ENCODE peak calls at places on chromosome 1, in ten cellular contexts. W is cardiac muscle cell, Y is tibial artery, S is aorta, K is tibial nerve, X is mucosa of descending colon, Z is breast epithelium, N is ovary, F is heart right ventricle, M is K562. H is an unnamed sample.

GRCh38 chr1:228697209-228698016 is 37.9 kb upstream of the RHOU start:
- DNase-seq in W (peak; percentile 98), Y (peak; percentile 91), S (peak; percentile 80), K (peak; percentile 91), X (peak; percentile 31), Z (peak; percentile 65), N (peak; percentile 69), F (peak; percentile 46), M (no peak), H (peak; percentile 74)

GRCh38 chr1:22365331-22366295 is 86.0 kb upstream of the ZBTB40 start:
- DNase-seq in W (no peak), Y (no peak), S (no peak), K (no peak), X (no peak), Z (no peak), N (no peak), F (no peak), M (no peak), H (no peak)

GRCh38 chr1:219550171-219550570 is 62.7 kb downstream of the ZC3H11B start:
- DNase-seq in W (no peak), Y (no peak), S (no peak), K (no peak), X (no peak), Z (no peak), N (no peak), F (no peak), M (no peak), H (no peak)

GRCh38 chr1:156308078-156308477 is 9.0 kb upstream of the VHLL start:
- DNase-seq in W (peak; percentile 25), Y (no peak), S (no peak), K (no peak), X (no peak), Z (no peak), N (no peak), F (no peak), M (peak; percentile 36), H (no peak)

GRCh38 chr1:215731699-215732098 is 164.6 kb downstream of the KCTD3 start:
- DNase-seq in W (no peak), Y (no peak), S (no peak), K (no peak), X (no peak), Z (no peak), N (no peak), F (no peak), M (no peak), H (no peak)

GRCh38 chr1:174324939-174325338 is 122.8 kb upstream of the GPR52 start:
- DNase-seq in W (no peak), Y (no peak), S (no peak), K (no peak), X (no peak), Z (no peak), N (no peak), F (no peak), M (no peak), H (no peak)

GRCh38 chr1:212158912-212159796 is 123.6 kb downstream of the DTL start:
- DNase-seq in W (no peak), Y (no peak), S (no peak), K (no peak), X (no peak), Z (no peak), N (no peak), F (no peak), M (peak; percentile 45), H (no peak)

GRCh38 chr1:155961937-155962336 is 16.4 kb downstream of the ARHGEF2 start:
- DNase-seq in W (peak; percentile 91), Y (peak; percentile 86), S (peak; percentile 94), K (no peak), X (no peak), Z (no peak), N (no peak), F (peak; percentile 65), M (no peak), H (no peak)

GRCh38 chr1:182677393-182678098 is 6.8 kb downstream of the RGS8 start:
- DNase-seq in W (no peak), Y (no peak), S (no peak), K (no peak), X (no peak), Z (no peak), N (no peak), F (no peak), M (no peak), H (no peak)

DNA sequence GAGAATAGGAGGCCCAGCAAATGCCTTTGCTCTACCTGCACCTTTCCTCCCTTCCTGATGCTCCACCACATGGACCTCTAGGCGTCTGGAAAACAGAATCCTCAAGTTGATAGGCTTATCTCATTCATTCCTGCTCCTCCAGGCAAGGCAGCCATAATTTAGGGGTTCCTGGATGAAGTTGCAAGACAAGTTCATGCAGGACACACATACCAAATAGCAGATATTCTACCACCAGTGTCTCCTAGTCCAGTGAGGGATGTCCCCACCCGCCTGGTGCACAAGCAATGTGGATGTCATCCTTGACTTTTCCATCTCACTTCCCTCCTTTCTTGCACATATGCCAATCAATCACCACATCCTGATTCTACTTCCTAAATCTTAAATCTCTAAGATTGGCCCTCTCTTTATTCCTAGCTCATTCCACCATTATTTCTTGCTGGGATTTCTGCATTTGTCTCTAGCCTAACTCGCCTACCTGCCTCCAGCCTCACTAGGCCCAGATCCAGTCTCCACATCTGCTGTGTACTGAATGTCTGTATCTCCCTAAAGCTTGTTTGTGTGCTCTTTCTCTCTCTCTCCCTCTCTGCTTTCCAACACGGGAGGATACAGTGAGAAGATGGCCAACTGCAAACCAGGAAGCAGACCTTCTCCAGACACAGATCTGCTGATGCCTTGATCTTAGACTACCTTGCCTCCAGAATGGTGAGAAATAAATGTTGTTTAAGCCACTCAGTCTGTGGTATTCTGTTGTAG is 40.5 kb downstream of the CD34 start:
- DNase-seq in W (no peak), Y (no peak), S (no peak), K (no peak), X (no peak), Z (no peak), N (no peak), F (no peak), M (no peak), H (no peak)
- H3K4me1 ChIP-seq in W (peaks cover 12% of the 10 kb centered on the region), Y (peaks cover 42% of the 10 kb centered on the region), S (no peaks in the 10 kb centered on the region), K (peaks cover 74% of the 10 kb centered on the region), X (peaks cover 32% of the 10 kb centered on the region), Z (peaks cover 14% of the 10 kb centered on the region), N (peaks cover 17% of the 10 kb centered on the region), F (peaks cover 61% of the 10 kb centered on the region), M (peaks cover 54% of the 10 kb centered on the region), H (peaks cover 46% of the 10 kb centered on the region)

DNA sequence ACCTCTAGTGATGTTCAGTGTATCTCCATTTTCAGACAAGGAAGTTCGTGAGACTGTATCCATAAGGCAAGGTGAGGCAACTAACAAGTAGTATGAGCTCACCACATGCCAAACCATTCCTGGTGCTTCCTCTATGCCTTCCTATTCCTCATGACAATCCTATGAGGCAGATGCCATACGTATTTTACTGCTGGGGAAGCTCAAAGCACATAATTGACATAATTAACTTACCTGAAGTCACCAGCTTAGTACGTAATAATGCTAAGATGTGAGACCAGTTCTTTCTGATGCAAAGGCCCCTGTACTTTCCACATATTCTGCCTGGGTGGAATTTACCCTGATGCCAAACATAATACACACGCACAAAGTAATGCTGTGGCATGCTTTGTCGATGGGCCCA is 83.6 kb upstream of the NFIA start:
- DNase-seq in W (no peak), Y (no peak), S (no peak), K (no peak), X (no peak), Z (no peak), N (no peak), F (no peak), M (no peak), H (no peak)
- H3K4me1 ChIP-seq in W (peaks cover 6% of the 10 kb centered on the region), Y (no peaks in the 10 kb centered on the region), S (no peaks in the 10 kb centered on the region), K (peaks cover 5% of the 10 kb centered on the region), X (no peaks in the 10 kb centered on the region), Z (no peaks in the 10 kb centered on the region), N (no peaks in the 10 kb centered on the region), F (no peaks in the 10 kb centered on the region), M (peaks cover 6% of the 10 kb centered on the region), H (no peaks in the 10 kb centered on the region)

GRCh38 chr1:167635233-167635648 is 5.2 kb downstream of the RCSD1 start:
- DNase-seq in W (peak; percentile 84), Y (no peak), S (no peak), K (no peak), X (no peak), Z (no peak), N (no peak), F (peak; percentile 73), M (peak; percentile 64), H (no peak)
- H3K4me1 ChIP-seq in W (peaks cover 58% of the 10 kb centered on the region), Y (peaks cover 25% of the 10 kb centered on the region), S (no peaks in the 10 kb centered on the region), K (peaks cover 16% of the 10 kb centered on the region), X (peaks cover 8% of the 10 kb centered on the region), Z (no peaks in the 10 kb centered on the region), N (peaks cover 8% of the 10 kb centered on the region), F (peaks cover 72% of the 10 kb centered on the region), M (peaks cover 56% of the 10 kb centered on the region), H (peaks cover 8% of the 10 kb centered on the region)

DNA sequence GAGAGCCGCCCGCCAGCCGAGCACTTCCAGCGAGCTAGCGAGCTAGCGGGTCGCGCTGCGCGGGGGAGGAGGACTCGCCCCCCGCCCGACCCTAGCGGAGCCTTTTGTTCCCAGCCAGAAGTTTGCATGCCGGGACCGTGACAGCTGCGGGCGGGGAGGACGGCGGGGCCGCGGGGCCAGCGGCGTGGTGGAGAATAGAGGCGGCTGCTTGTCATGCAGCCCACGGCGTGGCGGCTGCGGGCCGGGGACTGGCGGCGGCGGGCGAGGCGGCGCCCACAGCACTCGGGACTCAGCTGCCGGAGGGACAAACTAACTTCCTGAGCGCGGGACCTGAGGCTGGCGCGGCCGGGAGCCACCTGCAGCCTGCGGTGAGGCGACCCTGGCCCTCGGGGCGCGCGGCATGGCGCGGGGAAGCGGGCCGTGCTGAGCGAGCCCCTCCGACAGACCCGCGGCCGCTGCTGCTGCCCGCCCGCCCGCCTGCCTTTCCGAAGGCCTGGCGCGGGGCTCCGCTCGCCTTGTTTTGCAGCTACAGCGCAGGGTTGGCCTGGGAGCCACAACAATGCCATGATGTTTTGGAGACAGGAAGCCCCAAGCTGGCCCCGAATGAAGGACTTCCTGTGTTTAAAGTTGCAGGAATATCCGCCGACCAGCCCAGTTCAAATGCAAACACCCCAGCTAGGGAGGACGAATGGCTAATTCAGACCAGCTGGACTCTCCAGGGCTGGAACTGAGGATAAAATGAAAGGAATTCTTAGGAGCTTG is 82.2 kb upstream of the BMP8A start:
- DNase-seq in W (peak; percentile 75), Y (peak; percentile 63), S (peak; percentile 72), K (peak; percentile 25), X (peak; percentile 52), Z (peak; percentile 56), N (peak; percentile 53), F (peak; percentile 58), M (no peak), H (peak; percentile 59)
- H3K4me1 ChIP-seq in W (peaks cover 21% of the 10 kb centered on the region), Y (peaks cover 79% of the 10 kb centered on the region), S (peaks cover 5% of the 10 kb centered on the region), K (peaks cover 79% of the 10 kb centered on the region), X (peaks cover 38% of the 10 kb centered on the region), Z (peaks cover 15% of the 10 kb centered on the region), N (peaks cover 29% of the 10 kb centered on the region), F (peaks cover 83% of the 10 kb centered on the region), M (peaks cover 36% of the 10 kb centered on the region), H (peaks cover 82% of the 10 kb centered on the region)